ENCODE peak calls at places on chromosomes 13 and 19, in six cellular contexts. R, Q, U, M, B and E are unnamed samples.

GRCh38 chr19:55198651-55199050 is 10.7 kb downstream of the PTPRH start:
- DNase-seq in R (no peak), M (peak; percentile 53), U (no peak), B (no peak), Q (peak; percentile 5), E (no peak)

GRCh38 chr13:21050288-21051197 is 10.8 kb downstream of the LATS2 start:
- DNase-seq in B (peak; percentile 48), U (peak; percentile 38), Q (no peak), R (no peak), M (no peak), E (no peak)

GRCh38 chr13:35475131-35475959 is 1.1 kb downstream of the MAB21L1 start:
- DNase-seq in B (peak; percentile 81), Q (peak; percentile 17), R (peak; percentile 56), M (peak; percentile 39), U (peak; percentile 73), E (peak; percentile 9)

GRCh38 chr13:28049880-28050871 is 50.2 kb downstream of the FLT3 start:
- DNase-seq in U (no peak), M (no peak), Q (no peak), R (no peak), B (no peak), E (no peak)

GRCh38 chr13:68323106-68323505 is 1093.0 kb upstream of the PCDH9 start:
- DNase-seq in B (no peak), Q (no peak), U (no peak), M (no peak), R (no peak), E (no peak)

GRCh38 chr13:40230833-40231266 is 435.6 kb downstream of the FOXO1 start:
- DNase-seq in U (no peak), Q (peak; percentile 13), M (no peak), R (no peak), B (peak; percentile 59), E (no peak)

GRCh38 chr19:39398297-39398864 is 7.2 kb downstream of the MED29 start:
- DNase-seq in U (peak; percentile 72), M (no peak), R (peak; percentile 69), B (peak; percentile 97), Q (peak; percentile 82), E (no peak)

GRCh38 chr19:28026636-28027035 is 1186.3 kb downstream of the UQCRFS1 start:
- DNase-seq in M (no peak), Q (no peak), B (no peak), R (no peak), U (no peak), E (no peak)

GRCh38 chr19:18339703-18340102 is 695 bp upstream of the PGPEP1 start:
- DNase-seq in R (no peak), Q (no peak), M (no peak), U (peak; percentile 27), B (peak; percentile 46), E (no peak)

GRCh38 chr19:54521860-54522513 is 19.4 kb downstream of the LAIR2 start:
- DNase-seq in U (no peak), M (no peak), Q (no peak), R (no peak), B (no peak), E (no peak)

GRCh38 chr19:38004505-38005223 is 97.7 kb downstream of the SIPA1L3 start:
- DNase-seq in Q (peak; percentile 89), U (peak; percentile 97), M (peak; percentile 84), B (peak; percentile 97), R (peak; percentile 64), E (peak; percentile 94)

GRCh38 chr13:110254151-110254679 is 52.7 kb downstream of the COL4A1 start:
- DNase-seq in M (no peak), U (peak; percentile 27), R (no peak), Q (no peak), B (no peak), E (no peak)

GRCh38 chr13:50509771-50510441 is 333.6 kb downstream of the DLEU7 start:
- DNase-seq in B (peak; percentile 27), U (no peak), R (no peak), Q (no peak), M (no peak), E (peak; percentile 34)

GRCh38 chr19:10343495-10343894 is 4.1 kb upstream of the ICAM3 start:
- DNase-seq in U (no peak), M (no peak), B (no peak), R (no peak), Q (no peak), E (no peak)

GRCh38 chr19:49555600-49556411 is 24.6 kb downstream of the NOSIP start:
- DNase-seq in Q (peak; percentile 64), R (peak; percentile 47), M (peak; percentile 90), U (peak; percentile 72), B (peak; percentile 79), E (peak; percentile 96)

GRCh38 chr19:17292301-17293074 is 10.7 kb downstream of the ABHD8 start:
- DNase-seq in M (peak; percentile 84), Q (peak; percentile 89), U (peak; percentile 93), R (peak; percentile 72), B (peak; percentile 92), E (peak; percentile 95)

GRCh38 chr19:4233282-4233853 is 4.0 kb downstream of the EBI3 start:
- DNase-seq in B (peak; percentile 22), Q (peak; percentile 25), R (peak; percentile 56), U (peak; percentile 55), M (peak; percentile 30), E (peak; percentile 68)

GRCh38 chr19:17484520-17485180 is 14.3 kb downstream of the SLC27A1 start:
- DNase-seq in M (no peak), B (no peak), U (no peak), Q (no peak), R (no peak), E (no peak)

GRCh38 chr13:41897126-41897525 is 63.8 kb downstream of the VWA8 start:
- DNase-seq in M (no peak), Q (no peak), U (no peak), R (no peak), B (no peak), E (no peak)

GRCh38 chr19:40390084-40390742 is at the start of gene HIPK4:
- DNase-seq in Q (no peak), U (no peak), B (no peak), R (no peak), M (no peak), E (no peak)

GRCh38 chr13:90492872-90493271 is 854.6 kb upstream of the MIR17HG start:
- DNase-seq in Q (no peak), B (no peak), M (no peak), U (no peak), R (no peak), E (no peak)

GRCh38 chr19:22545751-22546150 is 88.4 kb upstream of the ZNF492 start:
- DNase-seq in R (peak; percentile 21), Q (no peak), U (peak; percentile 12), M (no peak), B (peak; percentile 26), E (peak; percentile 33)

GRCh38 chr19:8832132-8833021 is at the start of the genes MBD3L1 and ZNF558:
- DNase-seq in Q (peak; percentile 98), U (peak; percentile 98), M (no peak), B (peak; percentile 97), R (peak; percentile 99), E (peak; percentile 99)
- H3K9me3 ChIP-seq in Q (no peaks in the 10 kb centered on the region), U (no peaks in the 10 kb centered on the region), M (no peaks in the 10 kb centered on the region), B (no peaks in the 10 kb centered on the region), R (no peaks in the 10 kb centered on the region), E (no peaks in the 10 kb centered on the region)

GRCh38 chr13:32370805-32371204 is 55.5 kb downstream of the BRCA2 start:
- DNase-seq in B (no peak), M (no peak), R (no peak), U (peak; percentile 9), Q (no peak), E (no peak)
- H3K27me3 ChIP-seq in B (no peaks in the 10 kb centered on the region), M (no peaks in the 10 kb centered on the region), R (no peaks in the 10 kb centered on the region), U (no peaks in the 10 kb centered on the region), Q (no peaks in the 10 kb centered on the region), E (no peaks in the 10 kb centered on the region)

GRCh38 chr19:31058676-31059075 is 290.6 kb downstream of the TSHZ3 start:
- DNase-seq in M (no peak), U (no peak), B (no peak), R (no peak), Q (no peak), E (no peak)
- H3K9me3 ChIP-seq in M (no peaks in the 10 kb centered on the region), U (peaks cover 5% of the 10 kb centered on the region), B (no peaks in the 10 kb centered on the region), R (no peaks in the 10 kb centered on the region), Q (no peaks in the 10 kb centered on the region), E (peaks cover 6% of the 10 kb centered on the region)

GRCh38 chr19:47445527-47445926 is 26.2 kb downstream of the SLC8A2 start:
- DNase-seq in B (no peak), U (no peak), Q (no peak), R (no peak), M (no peak), E (no peak)
- H3K27me3 ChIP-seq in B (peaks cover 79% of the 10 kb centered on the region), U (peaks cover 80% of the 10 kb centered on the region), Q (peaks cover 85% of the 10 kb centered on the region), R (peaks cover 100% of the 10 kb centered on the region), M (peaks cover 45% of the 10 kb centered on the region), E (peaks cover 7% of the 10 kb centered on the region)